ENCODE peak calls at places on chromosomes 16 and 17, in eight cellular contexts. V, X, Y, R, N, J, Z and M are unnamed samples.

GRCh38 chr17:34378664-34379101 is 15.7 kb upstream of the CCL1 start:
- DNase-seq in V (no peak), X (no peak), Y (no peak), R (peak; percentile 2), N (no peak), J (no peak), Z (no peak), M (no peak)

GRCh38 chr17:8160224-8160577 is 2.5 kb downstream of the VAMP2 start:
- DNase-seq in V (no peak), X (no peak), Y (no peak), R (no peak), N (no peak), J (no peak), Z (no peak), M (no peak)

GRCh38 chr16:17476414-17477259 is 5.9 kb upstream of the XYLT1 start:
- DNase-seq in V (peak; percentile 27), X (peak; percentile 54), Y (no peak), R (peak; percentile 71), N (no peak), J (peak; percentile 74), Z (peak; percentile 73), M (peak; percentile 47)

GRCh38 chr16:67194257-67194656 is 2.3 kb downstream of the E2F4 start:
- DNase-seq in V (no peak), X (no peak), Y (no peak), R (no peak), N (no peak), J (no peak), Z (no peak), M (no peak)

GRCh38 chr17:3695129-3695722 is 729 bp downstream of the P2RX5 start:
- DNase-seq in V (no peak), X (no peak), Y (peak; percentile 59), R (no peak), N (no peak), J (no peak), Z (no peak), M (no peak)

GRCh38 chr16:85491798-85492616 is 121.1 kb upstream of the GSE1 start:
- DNase-seq in V (no peak), X (peak; percentile 95), Y (peak; percentile 93), R (peak; percentile 43), N (no peak), J (peak; percentile 6), Z (peak; percentile 97), M (no peak)

GRCh38 chr17:79791354-79792123 is 5.3 kb downstream of the CBX8 start:
- DNase-seq in V (no peak), X (no peak), Y (no peak), R (no peak), N (no peak), J (no peak), Z (no peak), M (no peak)

GRCh38 chr17:40072481-40073346 is 9.9 kb downstream of the THRA start:
- DNase-seq in V (no peak), X (peak; percentile 83), Y (peak; percentile 83), R (no peak), N (no peak), J (no peak), Z (no peak), M (no peak)

GRCh38 chr17:40433551-40434384 is 9.5 kb upstream of the IGFBP4 start:
- DNase-seq in V (no peak), X (no peak), Y (peak; percentile 49), R (no peak), N (no peak), J (no peak), Z (peak; percentile 54), M (no peak)

GRCh38 chr17:63519972-63520882 is 2.9 kb upstream of the KCNH6 start:
- DNase-seq in V (no peak), X (no peak), Y (no peak), R (no peak), N (no peak), J (no peak), Z (no peak), M (no peak)

GRCh38 chr17:882827-883585 is 96.6 kb downstream of the NXN start:
- DNase-seq in V (peak; percentile 16), X (peak; percentile 78), Y (peak; percentile 89), R (peak; percentile 88), N (no peak), J (peak; percentile 75), Z (peak; percentile 84), M (no peak)

GRCh38 chr17:81837641-81838040 is 2.8 kb upstream of the PPP1R27 start:
- DNase-seq in V (no peak), X (no peak), Y (no peak), R (no peak), N (no peak), J (peak; percentile 44), Z (no peak), M (peak; percentile 48)

GRCh38 chr17:32732900-32733299 is 144.0 kb downstream of the MYO1D start:
- DNase-seq in V (no peak), X (no peak), Y (no peak), R (no peak), N (no peak), J (no peak), Z (no peak), M (no peak)

GRCh38 chr17:14748036-14748715 is 447.3 kb downstream of the HS3ST3B1 start:
- DNase-seq in V (no peak), X (no peak), Y (no peak), R (no peak), N (no peak), J (peak; percentile 79), Z (no peak), M (no peak)

DNA sequence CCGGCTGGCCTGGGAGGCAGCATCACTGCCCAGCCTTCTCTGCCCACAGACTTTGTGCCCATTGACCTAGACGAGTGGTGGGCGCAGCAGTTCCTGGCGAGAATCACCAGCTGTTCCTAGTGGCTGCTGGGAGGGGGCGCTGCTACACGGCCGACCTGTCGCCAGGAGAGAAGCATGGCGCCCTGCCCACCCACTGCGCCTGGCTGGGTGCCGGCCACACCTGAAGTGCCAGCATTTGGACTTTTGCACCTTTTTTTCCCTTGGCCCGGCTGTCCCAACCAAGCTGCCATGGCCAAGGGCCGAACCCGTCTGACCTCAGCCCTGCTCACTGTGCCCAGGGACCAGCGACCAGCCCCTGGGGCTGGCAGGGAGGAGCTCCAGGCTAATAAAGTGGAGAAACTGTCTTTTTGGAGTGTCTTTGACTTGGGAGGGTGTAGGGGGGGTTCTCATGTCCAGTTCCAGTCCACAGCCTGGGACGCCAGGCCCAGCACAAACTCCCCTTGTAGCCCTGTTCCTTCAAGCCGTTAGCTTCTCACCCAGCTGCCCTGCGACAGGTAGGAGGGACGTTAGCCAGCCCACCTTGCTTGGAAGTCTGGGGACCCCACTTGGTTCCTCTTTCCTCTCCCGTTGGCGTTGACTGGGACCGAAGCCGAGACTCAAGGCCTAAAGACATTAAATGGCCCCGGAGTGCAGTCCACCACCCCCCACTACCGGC is 937 bp upstream of the WDR90 start:
- DNase-seq in V (no peak), X (peak; percentile 83), Y (no peak), R (no peak), N (no peak), J (no peak), Z (peak; percentile 73), M (no peak)
- TF ChIP-seq CTCF in V (peak; percentile 58), X (no peak), Y (no peak), R (peak; percentile 18), N (peak; percentile 62), J (peak; percentile 29), Z (peak; percentile 18), M (peak; percentile 49)

DNA sequence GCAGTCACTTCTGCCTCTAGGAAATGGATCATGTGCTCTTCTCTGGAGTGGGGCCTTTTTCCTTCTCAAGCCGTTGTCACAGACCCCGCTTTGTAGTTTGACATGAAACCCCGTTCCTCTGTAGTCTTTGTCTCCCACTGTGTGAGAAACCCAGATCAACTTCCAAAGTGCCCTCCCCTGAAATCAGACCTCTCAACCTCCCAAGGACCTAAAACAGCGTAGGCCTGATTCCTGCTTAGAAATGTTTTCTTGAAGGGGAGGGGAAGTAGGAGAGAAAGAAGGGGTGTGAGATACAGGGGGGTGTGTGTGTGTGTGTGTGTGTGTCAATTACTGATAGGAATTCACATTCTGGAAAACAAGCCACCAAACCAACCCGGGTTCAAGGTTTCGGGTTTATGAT is 1.5 kb downstream of the UBE2O start:
- DNase-seq in V (no peak), X (no peak), Y (no peak), R (no peak), N (no peak), J (no peak), Z (no peak), M (no peak)
- H3K4me3 ChIP-seq in V (peak overlapping the region; percentile 74), X (peak overlapping the region; percentile 82), Y (no peak overlapping the region), R (peak overlapping the region; percentile 81), N (peak overlapping the region; percentile 77), J (peak overlapping the region; percentile 73), Z (no peak overlapping the region), M (peak overlapping the region; percentile 66)

GRCh38 chr16:75308011-75308410 is 56.6 kb upstream of the BCAR1 start:
- DNase-seq in V (no peak), X (peak; percentile 57), Y (no peak), R (no peak), N (no peak), J (no peak), Z (no peak), M (no peak)

GRCh38 chr16:75306102-75306762 is 54.8 kb upstream of the BCAR1 start:
- DNase-seq in V (peak; percentile 52), X (peak; percentile 32), Y (no peak), R (peak; percentile 19), N (no peak), J (peak; percentile 24), Z (no peak), M (no peak)

GRCh38 chr16:75307506-75307905 is 56.1 kb upstream of the BCAR1 start:
- DNase-seq in V (no peak), X (no peak), Y (no peak), R (no peak), N (no peak), J (no peak), Z (no peak), M (no peak)

GRCh38 chr16:75304521-75305363 is 53.3 kb upstream of the BCAR1 start:
- DNase-seq in V (peak; percentile 94), X (peak; percentile 28), Y (peak; percentile 74), R (peak; percentile 89), N (peak; percentile 50), J (peak; percentile 98), Z (peak; percentile 97), M (peak; percentile 63)

GRCh38 chr16:75305364-75306101 is 54.1 kb upstream of the BCAR1 start:
- DNase-seq in V (peak; percentile 100), X (peak; percentile 78), Y (peak; percentile 90), R (peak; percentile 100), N (peak; percentile 99), J (peak; percentile 100), Z (peak; percentile 95), M (peak; percentile 100)
- TF ChIP-seq CTCF in V (no peak), X (no peak), Y (no peak), R (no peak), N (no peak), J (peak; percentile 15), Z (no peak), M (no peak)

DNA sequence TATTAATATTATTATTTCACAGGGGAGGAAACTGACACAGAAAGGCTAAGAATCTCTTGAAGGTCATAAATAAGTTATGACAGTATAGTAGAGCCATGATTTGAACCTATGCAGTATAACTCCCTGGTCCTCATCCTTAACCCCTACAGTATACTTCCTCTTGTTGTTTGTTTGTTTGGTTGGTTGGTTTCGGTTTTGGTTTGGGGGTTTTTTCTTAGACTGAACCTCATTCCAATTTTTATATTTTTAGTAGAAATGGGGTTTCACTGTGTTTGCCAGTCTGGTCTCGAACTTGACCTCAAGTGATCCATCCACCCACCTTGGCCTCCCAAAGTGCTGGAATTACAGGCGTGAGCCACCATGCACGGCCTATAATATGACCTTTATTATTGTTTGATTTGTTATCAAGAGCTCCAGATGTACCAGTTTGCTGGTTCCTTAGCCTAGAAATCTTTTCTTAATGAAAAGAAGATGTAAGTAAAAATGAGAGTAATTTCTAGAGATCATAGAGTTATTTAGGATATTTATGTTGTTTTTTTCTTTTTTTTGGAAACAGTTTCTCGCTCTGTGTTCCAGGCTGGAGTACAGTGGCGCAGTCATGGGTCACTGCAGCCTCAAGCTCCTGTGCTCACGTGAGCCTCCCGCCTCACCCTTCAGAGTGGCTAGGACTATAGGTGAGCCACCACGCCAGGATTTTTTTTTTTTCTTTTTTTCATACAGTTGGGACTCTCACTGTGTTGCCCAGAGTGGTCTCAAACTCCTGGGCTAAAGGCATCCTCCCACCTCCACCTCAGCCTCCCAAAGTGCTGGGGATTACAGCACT is 4.9 kb downstream of the PRR11 start:
- DNase-seq in V (no peak), X (no peak), Y (no peak), R (peak; percentile 29), N (no peak), J (no peak), Z (peak; percentile 9), M (no peak)
- H3K4me3 ChIP-seq in V (no peak overlapping the region), X (no peak overlapping the region), Y (no peak overlapping the region), R (no peak overlapping the region), N (no peak overlapping the region), J (no peak overlapping the region), Z (no peak overlapping the region), M (no peak overlapping the region)